ENCODE peak calls at places on chromosomes 4 and X, in four cellular contexts. C, F, N and X are unnamed samples.

GRCh38 chr4:128601992-128602695 is 207.4 kb upstream of the JADE1 start:
- DNase-seq in C (peak; percentile 29), F (no peak), N (peak; percentile 18), X (peak; percentile 74)

GRCh38 chrX:18389968-18390367 is 35.4 kb upstream of the CDKL5 start:
- DNase-seq in C (no peak), F (no peak), N (no peak), X (no peak)

GRCh38 chr4:147848634-147849033 is 116.7 kb downstream of the ARHGAP10 start:
- DNase-seq in C (no peak), F (no peak), N (no peak), X (peak; percentile 43)

GRCh38 chrX:20350598-20350997 is 83.9 kb upstream of the RPS6KA3 start:
- DNase-seq in C (no peak), F (no peak), N (no peak), X (no peak)

GRCh38 chrX:153934473-153935325 is at the start of gene NAA10:
- DNase-seq in C (peak; percentile 93), F (peak; percentile 53), N (peak; percentile 88), X (peak; percentile 67)

GRCh38 chr4:7664106-7664505 is 229.4 kb upstream of the PSAPL1 start:
- DNase-seq in C (no peak), F (no peak), N (no peak), X (no peak)

GRCh38 chr4:681736-682451 is 7.1 kb downstream of the SLC49A3 start:
- DNase-seq in C (no peak), F (peak; percentile 45), N (no peak), X (no peak)

GRCh38 chrX:124506031-124506430 is 159.7 kb downstream of the SH2D1A start:
- DNase-seq in C (no peak), F (no peak), N (no peak), X (peak; percentile 82)

GRCh38 chr4:150001815-150002214 is 76.4 kb upstream of the DCLK2 start:
- DNase-seq in C (no peak), F (no peak), N (no peak), X (no peak)

GRCh38 chr4:154467886-154468285 is 23.7 kb downstream of the DCHS2 start:
- DNase-seq in C (no peak), F (no peak), N (no peak), X (no peak)

GRCh38 chr4:187668683-187669082 is 326.9 kb upstream of the ZFP42 start:
- DNase-seq in C (peak; percentile 25), F (no peak), N (peak; percentile 22), X (peak; percentile 84)

GRCh38 chrX:108426262-108426661 is 12.0 kb downstream of the COL4A6 start:
- DNase-seq in C (no peak), F (no peak), N (no peak), X (no peak)